ENCODE peak calls at places on chromosome 22, in five cellular contexts. X, Z, W, O and H are unnamed samples.

GRCh38 chr22:43136801-43137200 is 6.4 kb downstream of the MCAT start:
- DNase-seq in X (no peak), Z (no peak), W (no peak), O (no peak), H (no peak)

GRCh38 chr22:23781065-23781464 is 5.7 kb upstream of the SMARCB1 start:
- DNase-seq in X (no peak), Z (no peak), W (no peak), O (no peak), H (no peak)

GRCh38 chr22:19715286-19715939 is 1.1 kb downstream of the SEPTIN5 start:
- DNase-seq in X (no peak), Z (no peak), W (no peak), O (no peak), H (no peak)

GRCh38 chr22:22888509-22889353 is 1.1 kb downstream of the IGLL5 start:
- DNase-seq in X (no peak), Z (no peak), W (no peak), O (no peak), H (no peak)

GRCh38 chr22:46897246-46897623 is 134.8 kb downstream of the TBC1D22A start:
- DNase-seq in X (no peak), Z (no peak), W (no peak), O (peak), H (no peak)

GRCh38 chr22:27116295-27116694 is 458.9 kb downstream of the MIAT start:
- DNase-seq in X (no peak), Z (no peak), W (no peak), O (no peak), H (no peak)

GRCh38 chr22:32142600-32142999 is 16.5 kb downstream of the C22orf42 start:
- DNase-seq in X (no peak), Z (no peak), W (no peak), O (no peak), H (no peak)

GRCh38 chr22:17434856-17435255 is 65.6 kb downstream of the CECR2 start:
- DNase-seq in X (no peak), Z (no peak), W (no peak), O (no peak), H (no peak)

GRCh38 chr22:32706149-32706548 is 95.4 kb upstream of the TIMP3 start:
- DNase-seq in X (no peak), Z (no peak), W (no peak), O (no peak), H (no peak)

GRCh38 chr22:30411780-30412179 is 13.8 kb upstream of the MTFP1 start:
- DNase-seq in X (no peak), Z (no peak), W (no peak), O (no peak), H (no peak)

GRCh38 chr22:21443057-21443734 is 24.0 kb upstream of the TMEM191C start:
- DNase-seq in X (no peak), Z (no peak), W (no peak), O (peak), H (no peak)

GRCh38 chr22:32685527-32685926 is 116.0 kb upstream of the TIMP3 start:
- DNase-seq in X (no peak), Z (no peak), W (no peak), O (no peak), H (no peak)

GRCh38 chr22:44669725-44670027 is 32.3 kb upstream of the PRR5 start:
- DNase-seq in X (no peak), Z (no peak), W (no peak), O (no peak), H (no peak)

DNA sequence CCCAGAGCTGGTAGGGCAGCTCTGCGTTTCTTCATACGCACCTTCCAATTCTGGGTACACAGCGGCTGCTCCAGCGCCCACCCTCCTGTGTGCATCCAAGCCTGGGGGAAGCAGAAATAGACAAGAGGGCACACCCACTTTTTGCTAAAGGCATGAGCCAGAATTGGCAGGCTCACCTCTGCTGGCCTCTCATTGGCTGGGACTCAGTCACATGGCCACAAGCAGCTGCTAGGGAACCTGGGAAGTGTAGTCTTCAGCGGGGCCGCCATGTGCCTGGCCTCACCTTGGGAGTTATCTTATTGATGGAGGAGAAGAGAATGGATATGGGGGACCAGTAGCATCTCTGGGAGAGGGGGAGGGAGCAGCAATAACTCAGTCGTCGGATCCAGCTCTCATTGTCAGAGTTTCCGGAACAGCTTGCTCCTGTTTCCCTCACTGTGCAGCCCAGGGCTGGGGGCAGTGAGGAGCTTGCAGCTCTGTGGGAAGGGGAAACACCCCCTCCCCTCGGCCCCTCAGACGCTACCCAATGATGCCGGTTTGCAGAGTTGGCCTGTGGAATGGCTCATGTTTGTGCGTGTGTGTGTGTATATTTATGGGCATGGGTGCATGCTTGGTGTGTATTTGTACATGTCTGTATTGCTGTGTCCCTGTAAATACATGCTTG is 11.8 kb upstream of the MIEF1 start:
- DNase-seq in X (peak), Z (peak), W (peak), O (peak), H (no peak)
- TF ChIP-seq POLR2AphosphoS5 in X (no peak), Z (no peak), W (no peak), O (no peak), H (no peak)

GRCh38 chr22:24953294-24954113 is 988 bp downstream of the KIAA1671 start:
- DNase-seq in X (peak), Z (no peak), W (no peak), O (peak), H (no peak)
- H3K4me3 ChIP-seq in X (peak), Z (peak), W (peak), O (peak), H (peak)

GRCh38 chr22:29314074-29314473 is 1.4 kb downstream of the RASL10A start:
- DNase-seq in X (no peak), Z (no peak), W (no peak), O (no peak), H (no peak)

GRCh38 chr22:29314537-29315285 is 786 bp downstream of the RASL10A start:
- DNase-seq in X (no peak), Z (no peak), W (no peak), O (no peak), H (no peak)

GRCh38 chr22:29311468-29312217 is 3.9 kb downstream of the RASL10A start:
- DNase-seq in X (no peak), Z (no peak), W (no peak), O (no peak), H (no peak)

GRCh38 chr22:29312218-29313125 is 3.0 kb downstream of the RASL10A start:
- DNase-seq in X (no peak), Z (no peak), W (no peak), O (no peak), H (no peak)

DNA sequence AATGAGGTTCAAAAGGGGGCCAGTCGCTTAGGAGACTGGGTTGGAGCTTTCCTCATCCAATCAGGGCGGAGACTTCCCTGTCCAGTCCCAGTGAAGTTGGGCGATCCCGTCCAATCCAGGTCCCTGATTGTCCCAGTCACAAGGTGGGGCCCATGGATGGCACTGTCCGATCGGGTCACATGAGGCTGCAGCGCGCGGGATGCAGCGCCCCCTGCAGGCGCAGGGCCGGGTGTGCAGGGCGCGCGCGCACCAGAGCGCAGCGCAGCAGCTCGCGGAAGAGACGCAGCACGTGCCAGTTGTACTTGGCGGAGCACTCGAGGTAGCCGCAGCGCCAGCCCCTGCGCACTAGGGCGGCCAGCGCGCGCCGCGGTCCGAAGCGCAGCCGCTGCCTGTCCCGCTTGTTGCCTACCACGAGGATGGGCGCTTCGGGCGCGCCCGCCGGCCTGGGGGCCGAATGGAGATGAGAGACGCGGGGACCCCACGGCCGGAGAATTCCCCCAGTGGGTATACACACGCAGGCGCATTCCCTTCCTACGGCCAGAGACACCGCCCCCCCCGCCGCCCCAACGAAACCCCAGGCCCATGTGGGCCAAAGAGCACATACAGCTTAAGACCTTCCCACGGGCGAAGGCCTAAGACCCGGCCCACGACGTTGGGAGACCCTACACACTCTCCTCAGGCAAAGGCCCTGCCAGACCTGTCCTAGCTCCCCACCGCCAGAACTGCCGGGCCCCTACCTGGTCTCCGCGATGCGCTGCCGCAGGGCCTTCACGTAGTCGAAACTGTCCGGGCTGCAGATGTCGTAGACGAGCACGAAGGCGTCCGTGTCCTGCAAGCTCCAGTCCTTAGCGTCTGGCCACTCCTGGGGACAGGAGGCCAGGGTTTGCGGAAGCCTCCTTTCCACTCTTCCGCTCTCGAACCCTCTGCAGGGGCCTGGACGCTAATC is 2.1 kb downstream of the RASL10A start:
- DNase-seq in X (peak), Z (peak), W (peak), O (no peak), H (no peak)
- TF ChIP-seq POLR2AphosphoS5 in X (peak), Z (no peak), W (no peak), O (no peak), H (no peak)

GRCh38 chr22:50064453-50064852 is 6.4 kb upstream of the TTLL8 start:
- DNase-seq in X (no peak), Z (no peak), W (no peak), O (no peak), H (no peak)
- H3K4me3 ChIP-seq in X (no peak), Z (no peak), W (no peak), O (no peak), H (no peak)